ENCODE peak calls at places on chromosomes 11 and 22, in five cellular contexts. T is bronchial epithelial cell, K is mesendoderm, R is cardiac muscle cell, D is astrocyte of the spinal cord. W is an unnamed sample.

GRCh38 chr22:48500481-48501230 is 1327.0 kb downstream of the BRD1 start:
- DNase-seq in T (no peak), K (peak; percentile 89), R (no peak), D (peak; percentile 29), W (no peak)

GRCh38 chr11:70296681-70297080 is 26.2 kb downstream of the PPFIA1 start:
- DNase-seq in T (no peak), K (no peak), R (no peak), D (no peak), W (no peak)

GRCh38 chr11:46356911-46357482 is 9.7 kb downstream of the DGKZ start:
- DNase-seq in T (peak; percentile 84), K (peak; percentile 68), R (no peak), D (peak; percentile 58), W (no peak)

GRCh38 chr22:39070186-39070585 is 6.9 kb upstream of the APOBEC3G start:
- DNase-seq in T (no peak), K (no peak), R (no peak), D (no peak), W (no peak)

GRCh38 chr22:26398741-26399153 is 30.3 kb upstream of the ASPHD2 start:
- DNase-seq in T (peak; percentile 65), K (peak; percentile 77), R (peak; percentile 73), D (peak; percentile 75), W (peak; percentile 21)

GRCh38 chr11:69691449-69691848 is 12.4 kb downstream of the FGF19 start:
- DNase-seq in T (peak; percentile 31), K (peak; percentile 40), R (no peak), D (peak; percentile 23), W (no peak)

GRCh38 chr22:42169055-42169469 is 38.5 kb upstream of the CYP2D6 start:
- DNase-seq in T (peak; percentile 28), K (peak; percentile 85), R (peak; percentile 82), D (peak; percentile 69), W (peak; percentile 18)

GRCh38 chr22:49969751-49970527 is 9.4 kb downstream of the PIM3 start:
- DNase-seq in T (no peak), K (no peak), R (no peak), D (no peak), W (no peak)

GRCh38 chr11:96054870-96055705 is 131.2 kb upstream of the MTMR2 start:
- DNase-seq in T (peak; percentile 63), K (peak; percentile 71), R (peak; percentile 39), D (peak; percentile 70), W (peak; percentile 26)

GRCh38 chr11:65895482-65895981 is 4.7 kb downstream of the FOSL1 start:
- DNase-seq in T (no peak), K (no peak), R (no peak), D (no peak), W (no peak)

GRCh38 chr22:41367039-41367679 is 14.6 kb upstream of the TEF start:
- DNase-seq in T (peak; percentile 89), K (peak; percentile 38), R (peak; percentile 70), D (peak; percentile 96), W (peak; percentile 91)

GRCh38 chr11:108733479-108734116 is 68.7 kb downstream of the DDX10 start:
- DNase-seq in T (peak; percentile 81), K (peak; percentile 31), R (no peak), D (peak; percentile 76), W (no peak)

GRCh38 chr22:48438791-48439559 is 1388.7 kb downstream of the BRD1 start:
- DNase-seq in T (no peak), K (peak; percentile 42), R (no peak), D (no peak), W (no peak)

GRCh38 chr11:134046681-134047449 is 22.0 kb upstream of the JAM3 start:
- DNase-seq in T (no peak), K (peak; percentile 53), R (no peak), D (no peak), W (no peak)
- H3K4me3 ChIP-seq in T (no peak overlapping the region), K (no peak overlapping the region), R (no peak overlapping the region), D (no peak overlapping the region), W (no peak overlapping the region)

GRCh38 chr11:12975149-12975548 is 34.0 kb upstream of the RASSF10 start:
- DNase-seq in T (no peak), K (no peak), R (no peak), D (no peak), W (no peak)

GRCh38 chr11:12971955-12972354 is 37.2 kb upstream of the RASSF10 start:
- DNase-seq in T (no peak), K (no peak), R (no peak), D (no peak), W (no peak)

GRCh38 chr11:12968101-12968500 is 41.0 kb upstream of the RASSF10 start:
- DNase-seq in T (peak; percentile 82), K (no peak), R (no peak), D (no peak), W (no peak)

GRCh38 chr11:12968836-12969235 is 40.3 kb upstream of the RASSF10 start:
- DNase-seq in T (peak; percentile 39), K (no peak), R (no peak), D (no peak), W (no peak)

GRCh38 chr11:12973529-12974181 is 35.5 kb upstream of the RASSF10 start:
- DNase-seq in T (no peak), K (no peak), R (no peak), D (no peak), W (peak; percentile 62)
- H3K4me3 ChIP-seq in T (no peak overlapping the region), K (no peak overlapping the region), R (no peak overlapping the region), D (no peak overlapping the region), W (no peak overlapping the region)

DNA sequence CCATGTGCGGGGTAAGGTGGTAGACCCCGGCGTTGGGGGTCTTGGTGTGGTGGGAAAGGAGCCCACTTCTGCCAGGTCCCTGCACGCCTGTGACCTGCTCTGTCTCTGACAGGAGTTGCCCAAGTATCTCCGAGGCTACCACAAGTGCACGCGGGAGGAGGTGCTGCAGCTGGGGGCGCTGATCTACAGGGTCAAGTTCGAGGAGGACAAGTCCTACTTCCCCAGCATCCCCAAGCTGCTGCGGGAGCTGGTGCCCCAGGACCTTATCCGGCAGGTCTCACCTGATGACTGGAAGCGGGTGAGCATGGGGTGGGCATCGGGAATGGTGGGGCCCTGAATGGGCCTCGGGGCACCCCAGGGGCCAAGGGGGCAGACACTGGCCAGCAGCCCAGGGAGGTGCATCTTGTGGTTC is 83.0 kb downstream of the MYO7A start:
- DNase-seq in T (no peak), K (no peak), R (no peak), D (no peak), W (no peak)
- H3K4me3 ChIP-seq in T (no peak overlapping the region), K (no peak overlapping the region), R (no peak overlapping the region), D (no peak overlapping the region), W (no peak overlapping the region)

GRCh38 chr11:44729065-44729464 is 2.3 kb downstream of the TSPAN18 start:
- DNase-seq in T (no peak), K (peak; percentile 38), R (no peak), D (no peak), W (no peak)
- H3K4me3 ChIP-seq in T (no peak overlapping the region), K (no peak overlapping the region), R (peak overlapping the region; percentile 99), D (no peak overlapping the region), W (no peak overlapping the region)